ENCODE peak calls at places on chromosomes 11 and 22, in five cellular contexts. O is K562, H is HepG2, M is H1, Z is GM12878. D is an unnamed sample.

GRCh38 chr11:8717544-8717875 is 34.9 kb downstream of the RPL27A start:
- DNase-seq in O (no peak), H (no peak), M (no peak), Z (no peak), D (no peak)

GRCh38 chr11:8503872-8504491 is 90.0 kb downstream of the STK33 start:
- DNase-seq in O (no peak), H (peak), M (no peak), Z (no peak), D (no peak)

GRCh38 chr11:115166826-115167225 is 337.4 kb downstream of the CADM1 start:
- DNase-seq in O (no peak), H (no peak), M (no peak), Z (no peak), D (no peak)

GRCh38 chr11:8225589-8226036 is 38.1 kb downstream of the LMO1 start:
- DNase-seq in O (peak), H (peak), M (peak), Z (no peak), D (peak)

GRCh38 chr22:28249402-28249801 is 330.3 kb upstream of the PITPNB start:
- DNase-seq in O (no peak), H (no peak), M (no peak), Z (no peak), D (no peak)

GRCh38 chr22:42964994-42965699 is 49.8 kb downstream of the PACSIN2 start:
- DNase-seq in O (no peak), H (peak), M (no peak), Z (no peak), D (peak)

GRCh38 chr11:57071829-57072228 is 83.1 kb downstream of the OR5AK2 start:
- DNase-seq in O (no peak), H (no peak), M (no peak), Z (no peak), D (no peak)

GRCh38 chr11:36931167-36931566 is 333.1 kb upstream of the RAG2 start:
- DNase-seq in O (no peak), H (no peak), M (no peak), Z (no peak), D (no peak)

GRCh38 chr11:99934008-99934407 is 753.1 kb upstream of the ARHGAP42 start:
- DNase-seq in O (no peak), H (no peak), M (no peak), Z (no peak), D (no peak)

GRCh38 chr22:50199251-50199721 is 1.5 kb upstream of the SELENOO start:
- DNase-seq in O (no peak), H (no peak), M (no peak), Z (no peak), D (no peak)

GRCh38 chr11:75845324-75845723 is 30.3 kb downstream of the UVRAG start:
- DNase-seq in O (no peak), H (no peak), M (no peak), Z (no peak), D (no peak)

GRCh38 chr11:134356656-134357544 is 25.1 kb downstream of the GLB1L2 start:
- DNase-seq in O (no peak), H (no peak), M (no peak), Z (no peak), D (no peak)

GRCh38 chr22:45280995-45281394 is 3.8 kb upstream of the UPK3A start:
- DNase-seq in O (no peak), H (no peak), M (no peak), Z (no peak), D (no peak)

GRCh38 chr11:61467609-61468401 is 37.9 kb downstream of the SDHAF2 start:
- DNase-seq in O (no peak), H (no peak), M (no peak), Z (no peak), D (no peak)

GRCh38 chr22:20258584-20259335 is 9.4 kb downstream of the RTN4R start:
- DNase-seq in O (peak), H (no peak), M (no peak), Z (no peak), D (no peak)

GRCh38 chr22:29022101-29022817 is 39.4 kb downstream of the C22orf31 start:
- DNase-seq in O (no peak), H (peak), M (no peak), Z (peak), D (no peak)

DNA sequence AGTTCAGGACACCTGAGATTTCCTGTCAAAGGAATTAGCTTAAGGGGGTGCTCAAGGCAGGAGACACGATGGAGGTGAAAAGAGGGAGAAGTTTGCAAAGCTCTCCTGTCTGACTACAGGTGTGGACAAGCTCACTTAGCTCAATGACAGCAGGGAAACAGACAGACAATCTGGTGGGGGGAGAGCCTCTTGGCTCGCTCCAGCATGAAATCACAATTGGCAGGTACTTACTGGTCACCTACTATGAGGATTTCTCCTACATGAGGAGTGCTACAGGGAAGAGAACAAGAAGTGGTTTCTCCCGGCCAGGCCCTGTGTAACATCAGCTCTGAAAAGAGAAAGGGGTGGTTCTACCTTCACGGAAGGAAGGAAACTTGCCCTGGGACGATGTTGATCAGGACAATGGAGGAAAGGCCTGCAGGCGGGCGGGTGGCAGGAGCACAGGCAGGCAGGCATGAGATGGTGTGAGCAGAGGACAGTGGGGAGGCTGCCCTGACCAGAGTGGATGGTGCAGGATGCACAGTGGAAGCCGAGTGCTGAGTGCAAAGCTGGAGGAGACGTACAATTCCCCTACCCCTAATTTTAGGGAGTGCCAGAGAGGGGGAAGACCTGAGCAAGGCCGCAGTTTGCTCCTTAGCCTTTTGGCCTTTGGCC is 57.9 kb upstream of the CRTAM start:
- DNase-seq in O (no peak), H (no peak), M (no peak), Z (no peak), D (no peak)
- TF ChIP-seq POLR2AphosphoS5 in O (no peak), H (no peak), M (no peak), Z (no peak), D (no peak)

GRCh38 chr11:116579857-116580727 is 192.7 kb downstream of the BUD13 start:
- DNase-seq in O (no peak), H (peak), M (no peak), Z (no peak), D (no peak)
- TF ChIP-seq EZH2 in O (no peak), H (no peak), M (peak), Z (no peak), D (no peak)

DNA sequence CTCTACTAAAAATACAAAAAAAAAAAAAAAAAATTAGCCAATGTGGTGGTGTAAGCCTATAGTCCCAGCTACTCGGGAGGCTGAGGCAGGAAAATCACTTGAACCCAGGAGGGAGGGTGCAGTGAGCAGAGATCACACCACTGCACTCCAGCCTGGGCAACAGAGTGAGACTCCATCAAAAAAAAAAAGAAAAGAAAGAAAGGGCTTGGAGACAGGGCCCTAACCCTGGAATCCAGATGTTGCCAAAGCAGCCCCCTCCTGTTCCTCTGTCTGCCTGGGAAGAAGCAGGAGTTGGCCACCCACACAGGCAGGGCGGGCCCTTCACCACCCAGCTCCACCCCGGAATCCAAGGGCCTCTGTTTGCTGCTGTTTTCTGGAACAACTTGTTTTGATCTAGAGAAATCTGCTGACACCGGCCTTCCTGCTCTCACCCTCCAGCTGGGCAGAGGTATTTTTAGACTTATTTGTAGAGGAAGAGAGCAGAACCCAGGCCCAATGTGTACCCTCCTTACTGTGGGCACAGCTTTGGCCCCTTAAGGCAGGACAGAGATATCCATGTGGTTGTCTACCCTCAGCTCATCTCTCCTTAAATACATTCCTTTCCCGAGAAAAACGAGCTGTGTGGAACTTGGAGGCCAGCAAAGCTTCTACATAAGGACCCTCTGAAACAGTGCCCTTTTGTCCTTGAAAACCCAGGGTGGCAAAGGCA is 2.7 kb upstream of the NEAT1 start:
- DNase-seq in O (peak), H (peak), M (no peak), Z (no peak), D (peak)
- TF ChIP-seq SRF in O (no peak), H (no peak), M (no peak), Z (no peak), D (no peak)

DNA sequence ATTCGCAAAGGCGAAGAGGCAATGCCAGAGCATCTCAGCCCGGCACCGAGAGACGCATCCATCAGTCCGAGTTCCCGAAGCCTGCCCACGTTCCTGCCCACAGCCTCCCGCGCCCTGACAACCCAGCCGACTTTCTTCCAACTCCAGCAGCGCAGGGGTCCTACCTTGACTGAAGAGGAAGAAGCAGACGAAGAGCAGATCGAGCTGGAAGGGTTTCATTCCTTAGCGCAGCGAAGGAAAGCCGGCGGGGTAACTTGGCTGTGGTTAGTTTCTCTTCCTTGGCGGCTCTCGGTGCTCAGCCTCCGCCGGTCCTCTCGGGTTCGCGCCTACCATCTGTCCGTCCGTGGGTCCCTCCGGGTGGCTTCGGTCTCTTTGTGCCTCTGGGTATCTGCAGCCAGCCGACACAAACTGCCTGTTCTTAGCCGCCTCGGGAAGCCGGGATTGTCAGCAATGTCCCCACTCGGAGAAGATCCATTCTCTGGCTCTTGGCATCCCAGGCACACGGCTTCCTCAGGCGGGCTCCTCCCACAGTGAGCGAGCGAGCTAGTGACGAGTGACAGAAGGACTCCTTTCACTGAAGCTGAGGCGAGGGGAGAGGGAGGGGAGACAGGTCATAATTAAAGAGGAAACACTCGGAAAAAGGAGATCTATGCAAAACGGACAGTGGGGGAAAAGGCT is at the start of gene KIRREL3:
- DNase-seq in O (no peak), H (no peak), M (no peak), Z (no peak), D (no peak)
- TF ChIP-seq POLR2AphosphoS5 in O (no peak), H (no peak), M (no peak), Z (no peak), D (no peak)

GRCh38 chr11:114154271-114155047 is 94.9 kb downstream of the ZBTB16 start:
- DNase-seq in O (no peak), H (peak), M (no peak), Z (no peak), D (no peak)
- TF ChIP-seq EZH2 in O (no peak), H (no peak), M (no peak), Z (no peak), D (no peak)

GRCh38 chr11:84947970-84948600 is 679.1 kb downstream of the DLG2 start:
- DNase-seq in O (no peak), H (no peak), M (no peak), Z (no peak), D (no peak)
- TF ChIP-seq SRF in O (no peak), H (no peak), M (no peak), Z (no peak), D (no peak)

GRCh38 chr11:73645972-73646631 is at the start of gene PLEKHB1:
- DNase-seq in O (no peak), H (no peak), M (no peak), Z (no peak), D (no peak)
- TF ChIP-seq POLR2AphosphoS5 in O (no peak), H (no peak), M (peak), Z (no peak), D (no peak)

DNA sequence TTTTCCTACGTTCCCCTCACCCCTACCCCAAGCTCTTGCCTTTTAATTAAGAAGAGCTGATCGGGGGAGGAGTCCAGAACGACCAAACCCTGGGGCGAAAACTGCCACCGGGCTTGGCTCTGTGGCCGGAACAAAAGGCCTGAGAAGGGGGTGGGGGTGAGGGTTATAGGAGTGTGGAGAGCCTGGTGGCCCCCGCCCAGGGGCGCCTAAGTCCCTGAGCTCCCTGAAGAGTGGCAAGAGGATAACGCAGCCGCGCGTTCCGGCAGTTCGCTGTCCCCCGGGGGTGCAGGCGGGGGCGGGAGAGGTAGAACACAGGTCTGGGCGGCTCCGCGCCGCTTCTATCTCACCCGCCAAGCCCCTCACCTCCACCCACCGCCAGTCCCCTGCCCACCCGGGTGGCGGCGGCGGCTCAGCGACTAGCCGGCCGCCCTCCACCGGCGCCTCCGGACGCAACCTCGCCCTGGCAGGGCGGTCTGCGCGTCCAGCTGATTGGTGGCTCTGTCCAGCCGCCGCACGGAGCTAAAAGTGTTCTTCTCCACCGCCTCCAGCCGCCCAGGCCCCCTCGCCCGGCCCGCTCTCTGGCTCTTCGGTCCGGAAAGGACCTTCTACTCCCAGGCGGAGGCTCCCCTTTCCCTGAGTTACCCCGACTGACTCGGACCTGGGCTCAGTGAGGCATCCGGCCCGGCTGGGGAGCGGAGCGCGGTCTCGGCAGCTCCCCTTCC is 18.8 kb upstream of the BDNF start:
- DNase-seq in O (no peak), H (no peak), M (no peak), Z (no peak), D (no peak)
- TF ChIP-seq EZH2 in O (no peak), H (no peak), M (no peak), Z (no peak), D (no peak)

GRCh38 chr22:31350410-31350863 is 4.3 kb upstream of the PATZ1 start:
- DNase-seq in O (peak), H (peak), M (no peak), Z (no peak), D (no peak)
- TF ChIP-seq SRF in O (no peak), H (no peak), M (no peak), Z (no peak), D (no peak)